ENCODE peak calls at places on chromosomes 7 and 10, in ten cellular contexts. One of them, this sample, is unnamed.

GRCh38 chr7:7668708-7669107 is 28.2 kb downstream of the UMAD1 start:
- DNase-seq in K562: no peak
- DNase-seq in lower lobe of right lung: no peak
- DNase-seq in hepatocyte: no peak
- DNase-seq in OCI-LY7: no peak
- DNase-seq in MM.1S: no peak
- DNase-seq in tibial nerve: no peak
- DNase-seq in tibial artery: no peak
- DNase-seq in brain microvascular endothelial cell: no peak
- DNase-seq in spleen: no peak
- DNase-seq in this sample: no peak

GRCh38 chr7:357531-358209 is 67.7 kb downstream of the FOXL3 start:
- DNase-seq in hepatocyte: no peak
- DNase-seq in brain microvascular endothelial cell: no peak
- DNase-seq in OCI-LY7: no peak
- DNase-seq in tibial nerve: no peak
- DNase-seq in tibial artery: no peak
- DNase-seq in K562: no peak
- DNase-seq in spleen: no peak
- DNase-seq in MM.1S: no peak
- DNase-seq in lower lobe of right lung: no peak
- DNase-seq in this sample: no peak

GRCh38 chr10:32318476-32318896 is 28.5 kb downstream of the EPC1 start:
- DNase-seq in spleen: no peak
- DNase-seq in OCI-LY7: peak; percentile 33
- DNase-seq in lower lobe of right lung: no peak
- DNase-seq in K562: no peak
- DNase-seq in MM.1S: peak; percentile 15
- DNase-seq in brain microvascular endothelial cell: no peak
- DNase-seq in hepatocyte: no peak
- DNase-seq in tibial nerve: peak; percentile 20
- DNase-seq in tibial artery: no peak
- DNase-seq in this sample: no peak

GRCh38 chr7:107953924-107954303 is 49.0 kb downstream of the LAMB1 start:
- DNase-seq in brain microvascular endothelial cell: no peak
- DNase-seq in OCI-LY7: no peak
- DNase-seq in K562: no peak
- DNase-seq in tibial artery: no peak
- DNase-seq in MM.1S: no peak
- DNase-seq in lower lobe of right lung: no peak
- DNase-seq in hepatocyte: peak; percentile 44
- DNase-seq in tibial nerve: no peak
- DNase-seq in spleen: no peak
- DNase-seq in this sample: no peak

GRCh38 chr10:100997364-100998182 is 2.0 kb upstream of the LZTS2 start:
- DNase-seq in tibial artery: peak; percentile 66
- DNase-seq in OCI-LY7: peak; percentile 87
- DNase-seq in brain microvascular endothelial cell: peak; percentile 53
- DNase-seq in MM.1S: peak; percentile 68
- DNase-seq in lower lobe of right lung: peak; percentile 88
- DNase-seq in spleen: peak; percentile 95
- DNase-seq in tibial nerve: peak; percentile 52
- DNase-seq in K562: peak; percentile 83
- DNase-seq in hepatocyte: peak; percentile 91
- DNase-seq in this sample: peak; percentile 89

GRCh38 chr7:4129481-4130122 is 552.5 kb upstream of the FOXK1 start:
- DNase-seq in spleen: peak; percentile 66
- DNase-seq in tibial nerve: no peak
- DNase-seq in brain microvascular endothelial cell: no peak
- DNase-seq in tibial artery: no peak
- DNase-seq in K562: no peak
- DNase-seq in MM.1S: no peak
- DNase-seq in hepatocyte: no peak
- DNase-seq in OCI-LY7: no peak
- DNase-seq in lower lobe of right lung: no peak
- DNase-seq in this sample: no peak

GRCh38 chr7:97017197-97018125 is 7.2 kb downstream of the DLX5 start:
- DNase-seq in hepatocyte: no peak
- DNase-seq in OCI-LY7: no peak
- DNase-seq in lower lobe of right lung: no peak
- DNase-seq in tibial artery: no peak
- DNase-seq in tibial nerve: no peak
- DNase-seq in spleen: no peak
- DNase-seq in brain microvascular endothelial cell: no peak
- DNase-seq in MM.1S: no peak
- DNase-seq in K562: no peak
- DNase-seq in this sample: no peak

GRCh38 chr10:93861825-93862224 is 32.0 kb upstream of the SLC35G1 start:
- DNase-seq in tibial artery: no peak
- DNase-seq in spleen: no peak
- DNase-seq in lower lobe of right lung: no peak
- DNase-seq in K562: no peak
- DNase-seq in OCI-LY7: no peak
- DNase-seq in brain microvascular endothelial cell: no peak
- DNase-seq in hepatocyte: no peak
- DNase-seq in tibial nerve: no peak
- DNase-seq in MM.1S: no peak
- DNase-seq in this sample: no peak

GRCh38 chr10:72275351-72276012 is 1.8 kb downstream of the DDIT4 start:
- DNase-seq in brain microvascular endothelial cell: no peak
- DNase-seq in hepatocyte: no peak
- DNase-seq in K562: peak; percentile 76
- DNase-seq in lower lobe of right lung: no peak
- DNase-seq in OCI-LY7: peak; percentile 49
- DNase-seq in tibial nerve: no peak
- DNase-seq in tibial artery: no peak
- DNase-seq in spleen: no peak
- DNase-seq in MM.1S: no peak
- DNase-seq in this sample: no peak

GRCh38 chr10:72272689-72273409 is 875 bp upstream of the DDIT4 start:
- DNase-seq in spleen: peak; percentile 96
- DNase-seq in K562: peak; percentile 97
- DNase-seq in tibial nerve: peak; percentile 88
- DNase-seq in hepatocyte: peak; percentile 96
- DNase-seq in tibial artery: peak; percentile 96
- DNase-seq in MM.1S: peak; percentile 58
- DNase-seq in lower lobe of right lung: peak; percentile 92
- DNase-seq in brain microvascular endothelial cell: peak; percentile 94
- DNase-seq in OCI-LY7: peak; percentile 86
- DNase-seq in this sample: peak; percentile 90

GRCh38 chr10:72274730-72275350 is 1.1 kb downstream of the DDIT4 start:
- DNase-seq in hepatocyte: peak; percentile 77
- DNase-seq in tibial nerve: no peak
- DNase-seq in spleen: peak; percentile 94
- DNase-seq in lower lobe of right lung: peak; percentile 83
- DNase-seq in brain microvascular endothelial cell: no peak
- DNase-seq in K562: peak; percentile 74
- DNase-seq in MM.1S: peak; percentile 36
- DNase-seq in OCI-LY7: peak; percentile 73
- DNase-seq in tibial artery: peak; percentile 72
- DNase-seq in this sample: no peak

GRCh38 chr10:72274213-72274729 is 547 bp downstream of the DDIT4 start:
- DNase-seq in tibial nerve: no peak
- DNase-seq in tibial artery: no peak
- DNase-seq in K562: peak; percentile 59
- DNase-seq in MM.1S: no peak
- DNase-seq in brain microvascular endothelial cell: no peak
- DNase-seq in hepatocyte: no peak
- DNase-seq in OCI-LY7: no peak
- DNase-seq in spleen: peak; percentile 91
- DNase-seq in lower lobe of right lung: peak; percentile 52
- DNase-seq in this sample: no peak

DNA sequence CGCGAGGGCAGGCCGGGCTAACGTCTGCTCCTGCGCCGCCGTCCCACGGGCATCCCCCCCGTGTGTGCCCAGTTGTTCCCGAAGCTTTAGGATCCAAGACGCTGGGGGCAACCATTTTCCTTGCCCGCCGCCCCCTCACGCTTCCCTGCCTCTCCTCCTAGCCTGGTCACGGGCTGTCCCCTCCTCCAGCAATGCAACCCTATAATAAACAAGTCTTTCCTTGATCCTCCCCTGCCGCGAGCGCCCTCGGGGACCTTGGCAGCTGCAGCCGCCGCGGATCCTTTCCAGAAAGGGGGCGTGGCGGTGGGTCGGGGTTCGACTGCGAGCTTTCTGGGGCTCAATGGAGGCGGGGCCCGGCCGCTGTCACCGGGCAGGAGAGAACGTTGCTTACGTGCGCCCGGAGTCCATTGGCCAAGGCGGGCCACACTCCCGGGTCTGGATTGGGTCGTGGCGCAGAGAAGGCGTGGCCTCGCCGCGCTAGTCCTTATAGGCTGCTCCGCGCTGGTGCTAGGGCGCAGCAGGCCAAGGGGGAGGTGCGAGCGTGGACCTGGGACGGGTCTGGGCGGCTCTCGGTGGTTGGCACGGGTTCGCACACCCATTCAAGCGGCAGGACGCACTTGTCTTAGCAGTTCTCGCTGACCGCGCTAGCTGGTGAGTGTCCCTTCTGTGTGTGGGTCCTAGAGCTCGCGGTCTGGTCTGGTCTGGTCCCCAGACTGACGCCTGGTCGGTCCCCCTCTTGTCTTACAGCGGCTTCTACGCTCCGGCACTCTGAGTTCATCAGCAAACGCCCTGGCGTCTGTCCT is at the start of gene DDIT4:
- DNase-seq in tibial artery: peak; percentile 100
- DNase-seq in tibial nerve: peak; percentile 98
- DNase-seq in brain microvascular endothelial cell: peak; percentile 99
- DNase-seq in OCI-LY7: peak; percentile 99
- DNase-seq in lower lobe of right lung: peak; percentile 100
- DNase-seq in MM.1S: peak; percentile 99
- DNase-seq in hepatocyte: peak; percentile 100
- DNase-seq in spleen: peak; percentile 100
- DNase-seq in K562: peak; percentile 100
- DNase-seq in this sample: peak; percentile 100
- TF ChIP-seq CTCF in tibial artery: no peak
- TF ChIP-seq CTCF in tibial nerve: peak; percentile 56
- TF ChIP-seq CTCF in brain microvascular endothelial cell: no peak
- TF ChIP-seq CTCF in OCI-LY7: no peak
- TF ChIP-seq CTCF in lower lobe of right lung: peak; percentile 15
- TF ChIP-seq CTCF in MM.1S: no peak
- TF ChIP-seq CTCF in hepatocyte: no peak
- TF ChIP-seq CTCF in spleen: no peak
- TF ChIP-seq CTCF in K562: no peak
- TF ChIP-seq CTCF in this sample: no peak

GRCh38 chr7:100386940-100387339 is 13.7 kb downstream of the PILRA start:
- DNase-seq in MM.1S: no peak
- DNase-seq in K562: no peak
- DNase-seq in spleen: no peak
- DNase-seq in lower lobe of right lung: no peak
- DNase-seq in OCI-LY7: no peak
- DNase-seq in brain microvascular endothelial cell: no peak
- DNase-seq in tibial artery: no peak
- DNase-seq in hepatocyte: no peak
- DNase-seq in tibial nerve: no peak
- DNase-seq in this sample: no peak
- H3K27ac ChIP-seq in MM.1S: no peak overlapping the region
- H3K27ac ChIP-seq in K562: no peak overlapping the region
- H3K27ac ChIP-seq in spleen: no peak overlapping the region
- H3K27ac ChIP-seq in lower lobe of right lung: no peak overlapping the region
- H3K27ac ChIP-seq in OCI-LY7: no peak overlapping the region
- H3K27ac ChIP-seq in brain microvascular endothelial cell: no peak overlapping the region
- H3K27ac ChIP-seq in tibial artery: no peak overlapping the region
- H3K27ac ChIP-seq in hepatocyte: no peak overlapping the region
- H3K27ac ChIP-seq in tibial nerve: no peak overlapping the region
- H3K27ac ChIP-seq in this sample: no peak overlapping the region

DNA sequence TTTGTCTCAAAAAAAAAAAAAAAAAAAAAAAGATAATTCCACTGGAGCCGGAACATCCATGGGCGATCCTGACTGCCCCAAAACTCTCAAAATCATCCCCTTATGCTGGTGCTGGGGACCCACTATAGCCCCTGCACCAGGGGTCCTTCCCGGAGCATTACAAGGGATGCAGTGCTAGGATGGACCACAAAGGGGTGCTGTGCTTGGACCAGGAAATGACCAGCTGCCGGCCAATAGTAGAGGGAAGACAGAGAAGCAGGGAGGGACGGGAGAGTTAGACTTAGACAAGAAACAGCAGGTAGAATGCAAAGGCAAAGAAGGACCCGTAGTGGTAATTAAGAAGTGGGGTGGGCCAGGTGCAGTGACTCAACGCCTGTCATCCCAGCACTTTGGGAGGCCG is 40.5 kb downstream of the RCC1L start:
- DNase-seq in tibial nerve: no peak
- DNase-seq in hepatocyte: no peak
- DNase-seq in MM.1S: no peak
- DNase-seq in spleen: no peak
- DNase-seq in lower lobe of right lung: no peak
- DNase-seq in tibial artery: no peak
- DNase-seq in brain microvascular endothelial cell: no peak
- DNase-seq in K562: peak; percentile 44
- DNase-seq in OCI-LY7: no peak
- DNase-seq in this sample: no peak
- TF ChIP-seq CTCF in tibial nerve: no peak
- TF ChIP-seq CTCF in hepatocyte: peak; percentile 11
- TF ChIP-seq CTCF in MM.1S: no peak
- TF ChIP-seq CTCF in spleen: no peak
- TF ChIP-seq CTCF in lower lobe of right lung: no peak
- TF ChIP-seq CTCF in tibial artery: no peak
- TF ChIP-seq CTCF in brain microvascular endothelial cell: peak; percentile 61
- TF ChIP-seq CTCF in K562: peak; percentile 55
- TF ChIP-seq CTCF in OCI-LY7: peak; percentile 29
- TF ChIP-seq CTCF in this sample: no peak

GRCh38 chr10:119315128-119316001 is 108.0 kb downstream of the GRK5 start:
- DNase-seq in OCI-LY7: no peak
- DNase-seq in brain microvascular endothelial cell: peak; percentile 96
- DNase-seq in hepatocyte: peak; percentile 86
- DNase-seq in K562: peak; percentile 62
- DNase-seq in lower lobe of right lung: no peak
- DNase-seq in tibial nerve: peak; percentile 66
- DNase-seq in tibial artery: peak; percentile 83
- DNase-seq in MM.1S: no peak
- DNase-seq in spleen: no peak
- DNase-seq in this sample: peak; percentile 92

GRCh38 chr10:119314061-119314460 is 106.7 kb downstream of the GRK5 start:
- DNase-seq in brain microvascular endothelial cell: no peak
- DNase-seq in lower lobe of right lung: no peak
- DNase-seq in OCI-LY7: no peak
- DNase-seq in spleen: no peak
- DNase-seq in tibial artery: no peak
- DNase-seq in K562: no peak
- DNase-seq in MM.1S: no peak
- DNase-seq in tibial nerve: no peak
- DNase-seq in hepatocyte: no peak
- DNase-seq in this sample: no peak

GRCh38 chr10:119314486-119314885 is 107.1 kb downstream of the GRK5 start:
- DNase-seq in brain microvascular endothelial cell: no peak
- DNase-seq in tibial nerve: no peak
- DNase-seq in spleen: no peak
- DNase-seq in OCI-LY7: no peak
- DNase-seq in hepatocyte: no peak
- DNase-seq in MM.1S: no peak
- DNase-seq in lower lobe of right lung: no peak
- DNase-seq in K562: no peak
- DNase-seq in tibial artery: no peak
- DNase-seq in this sample: no peak

GRCh38 chr10:119316729-119317097 is 109.3 kb downstream of the GRK5 start:
- DNase-seq in brain microvascular endothelial cell: peak; percentile 88
- DNase-seq in spleen: no peak
- DNase-seq in hepatocyte: peak; percentile 86
- DNase-seq in tibial nerve: no peak
- DNase-seq in MM.1S: no peak
- DNase-seq in tibial artery: no peak
- DNase-seq in OCI-LY7: no peak
- DNase-seq in lower lobe of right lung: no peak
- DNase-seq in K562: peak; percentile 44
- DNase-seq in this sample: peak; percentile 81

DNA sequence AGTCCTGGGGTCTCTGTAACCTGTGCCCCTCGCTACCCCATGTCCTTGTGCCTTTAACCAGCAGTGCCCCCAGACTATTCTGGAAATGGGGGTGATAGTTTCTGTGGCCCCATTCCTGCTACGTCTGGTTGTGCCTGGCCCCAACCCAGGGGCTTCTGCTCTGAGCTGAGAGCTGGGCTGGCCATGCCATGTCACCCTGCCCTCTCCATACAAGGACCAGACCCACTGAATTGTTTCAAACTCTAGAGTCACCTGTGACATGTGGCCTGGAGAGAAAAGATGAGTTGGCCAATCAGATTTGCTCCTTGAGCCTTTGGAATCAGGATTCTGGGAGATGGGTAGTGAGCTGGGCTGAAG is 108.6 kb downstream of the GRK5 start:
- DNase-seq in MM.1S: no peak
- DNase-seq in K562: no peak
- DNase-seq in tibial nerve: no peak
- DNase-seq in brain microvascular endothelial cell: no peak
- DNase-seq in OCI-LY7: no peak
- DNase-seq in spleen: no peak
- DNase-seq in lower lobe of right lung: no peak
- DNase-seq in tibial artery: no peak
- DNase-seq in hepatocyte: no peak
- DNase-seq in this sample: no peak
- H3K27ac ChIP-seq in MM.1S: no peak overlapping the region
- H3K27ac ChIP-seq in K562: no peak overlapping the region
- H3K27ac ChIP-seq in tibial nerve: no peak overlapping the region
- H3K27ac ChIP-seq in brain microvascular endothelial cell: peak overlapping the region; percentile 98
- H3K27ac ChIP-seq in OCI-LY7: no peak overlapping the region
- H3K27ac ChIP-seq in spleen: peak overlapping the region; percentile 59
- H3K27ac ChIP-seq in lower lobe of right lung: no peak overlapping the region
- H3K27ac ChIP-seq in tibial artery: peak overlapping the region; percentile 92
- H3K27ac ChIP-seq in hepatocyte: peak overlapping the region; percentile 95
- H3K27ac ChIP-seq in this sample: peak overlapping the region; percentile 80

This sample was measured in RWPE1.